ENCODE peak calls at places on chromosomes 12 and 14, in seven cellular contexts. S, Q, D, L, B, C and J are unnamed samples.

GRCh38 chr12:20024194-20024593 is 344.1 kb upstream of the PDE3A start:
- DNase-seq in S (no peak), Q (no peak), D (no peak), L (no peak), B (no peak), C (no peak), J (no peak)

GRCh38 chr12:4978737-4979136 is 64.9 kb upstream of the KCNA5 start:
- DNase-seq in S (no peak), Q (no peak), D (no peak), L (no peak), B (no peak), C (no peak), J (no peak)

GRCh38 chr14:61406198-61406597 is 84.8 kb downstream of the PRKCH start:
- DNase-seq in S (no peak), Q (peak), D (no peak), L (no peak), B (no peak), C (no peak), J (no peak)

GRCh38 chr14:68627868-68628604 is 164.8 kb downstream of the ZFP36L1 start:
- DNase-seq in S (peak), Q (no peak), D (no peak), L (peak), B (no peak), C (no peak), J (peak)

GRCh38 chr14:61503167-61503801 is 181.9 kb downstream of the PRKCH start:
- DNase-seq in S (no peak), Q (no peak), D (peak), L (no peak), B (no peak), C (no peak), J (no peak)

GRCh38 chr12:109088818-109089217 is 4.5 kb downstream of the ALKBH2 start:
- DNase-seq in S (no peak), Q (no peak), D (no peak), L (no peak), B (no peak), C (no peak), J (no peak)

GRCh38 chr14:78196323-78196722 is 26.1 kb downstream of the NRXN3 start:
- DNase-seq in S (no peak), Q (no peak), D (no peak), L (no peak), B (no peak), C (no peak), J (no peak)

GRCh38 chr12:8603858-8604257 is 8.8 kb downstream of the AICDA start:
- DNase-seq in S (no peak), Q (no peak), D (no peak), L (no peak), B (no peak), C (no peak), J (no peak)

GRCh38 chr14:86055512-86055911 is 525.6 kb downstream of the FLRT2 start:
- DNase-seq in S (no peak), Q (no peak), D (no peak), L (no peak), B (no peak), C (no peak), J (no peak)

GRCh38 chr12:27014085-27014858 is at the start of gene TM7SF3:
- DNase-seq in S (peak), Q (peak), D (peak), L (peak), B (peak), C (peak), J (peak)

GRCh38 chr14:73846944-73847343 is 4.7 kb upstream of the PTGR2 start:
- DNase-seq in S (no peak), Q (no peak), D (no peak), L (no peak), B (no peak), C (no peak), J (no peak)

GRCh38 chr14:75448209-75448608 is 20.4 kb downstream of the JDP2 start:
- DNase-seq in S (no peak), Q (no peak), D (no peak), L (no peak), B (no peak), C (no peak), J (no peak)

GRCh38 chr12:76272292-76272691 is 75.9 kb downstream of the BBS10 start:
- DNase-seq in S (no peak), Q (no peak), D (no peak), L (no peak), B (peak), C (no peak), J (no peak)

GRCh38 chr14:39102265-39102968 is 618 bp downstream of the SEC23A start:
- DNase-seq in S (no peak), Q (no peak), D (no peak), L (no peak), B (peak), C (no peak), J (peak)

GRCh38 chr12:68854078-68854468 is 46.1 kb downstream of the MDM2 start:
- DNase-seq in S (no peak), Q (no peak), D (no peak), L (no peak), B (no peak), C (no peak), J (no peak)

GRCh38 chr12:3747976-3748619 is 4.8 kb downstream of the CRACR2A start:
- DNase-seq in S (no peak), Q (no peak), D (no peak), L (peak), B (no peak), C (no peak), J (peak)

GRCh38 chr12:48451372-48451771 is 21.0 kb upstream of the ANP32D start:
- DNase-seq in S (no peak), Q (no peak), D (no peak), L (no peak), B (no peak), C (no peak), J (no peak)

GRCh38 chr14:67461341-67461985 is 27.1 kb downstream of the TMEM229B start:
- DNase-seq in S (no peak), Q (no peak), D (no peak), L (no peak), B (no peak), C (no peak), J (no peak)

GRCh38 chr14:88868558-88869159 is 44.2 kb downstream of the TTC8 start:
- DNase-seq in S (peak), Q (peak), D (no peak), L (no peak), B (peak), C (no peak), J (peak)

GRCh38 chr14:90871605-90872233 is 55.5 kb upstream of the TTC7B start:
- DNase-seq in S (no peak), Q (no peak), D (no peak), L (no peak), B (no peak), C (no peak), J (no peak)

GRCh38 chr14:80658733-80659132 is 282.8 kb downstream of the CEP128 start:
- DNase-seq in S (no peak), Q (no peak), D (no peak), L (no peak), B (peak), C (no peak), J (no peak)

GRCh38 chr14:55754471-55754870 is 174.5 kb downstream of the KTN1 start:
- DNase-seq in S (no peak), Q (no peak), D (no peak), L (no peak), B (no peak), C (no peak), J (no peak)

GRCh38 chr14:87805315-87805723 is 187.7 kb downstream of the GALC start:
- DNase-seq in S (no peak), Q (peak), D (no peak), L (peak), B (peak), C (peak), J (peak)

GRCh38 chr12:9043766-9044165 is 54.4 kb downstream of the KLRG1 start:
- DNase-seq in S (no peak), Q (no peak), D (no peak), L (no peak), B (no peak), C (no peak), J (no peak)

GRCh38 chr14:69090187-69090789 is 62.6 kb downstream of the DCAF5 start:
- DNase-seq in S (peak), Q (peak), D (no peak), L (no peak), B (peak), C (peak), J (peak)

GRCh38 chr14:31990959-31991541 is 86.1 kb upstream of the ARHGAP5 start:
- DNase-seq in S (no peak), Q (no peak), D (no peak), L (no peak), B (peak), C (no peak), J (peak)

GRCh38 chr12:107400686-107401447 is 284.7 kb upstream of the PWP1 start:
- DNase-seq in S (no peak), Q (peak), D (no peak), L (no peak), B (no peak), C (no peak), J (no peak)

GRCh38 chr12:48165089-48166031 is 8.0 kb upstream of the ASB8 start:
- DNase-seq in S (peak), Q (peak), D (peak), L (no peak), B (peak), C (peak), J (peak)

GRCh38 chr14:99564903-99565259 is 39.1 kb downstream of the CCDC85C start:
- DNase-seq in S (no peak), Q (peak), D (no peak), L (no peak), B (no peak), C (no peak), J (no peak)

GRCh38 chr12:49763006-49763591 is 21.7 kb downstream of the TMBIM6 start:
- DNase-seq in S (no peak), Q (peak), D (no peak), L (peak), B (peak), C (peak), J (peak)

GRCh38 chr12:56413392-56413791 is 35.8 kb downstream of the TIMELESS start:
- DNase-seq in S (no peak), Q (no peak), D (no peak), L (no peak), B (no peak), C (no peak), J (no peak)

GRCh38 chr12:56414401-56414800 is 34.8 kb downstream of the TIMELESS start:
- DNase-seq in S (no peak), Q (no peak), D (no peak), L (no peak), B (no peak), C (no peak), J (no peak)

GRCh38 chr12:56410768-56411167 is 38.5 kb downstream of the TIMELESS start:
- DNase-seq in S (no peak), Q (no peak), D (no peak), L (no peak), B (no peak), C (no peak), J (no peak)

GRCh38 chr12:56408799-56409417 is 40.3 kb downstream of the TIMELESS start:
- DNase-seq in S (no peak), Q (no peak), D (no peak), L (no peak), B (peak), C (no peak), J (no peak)

DNA sequence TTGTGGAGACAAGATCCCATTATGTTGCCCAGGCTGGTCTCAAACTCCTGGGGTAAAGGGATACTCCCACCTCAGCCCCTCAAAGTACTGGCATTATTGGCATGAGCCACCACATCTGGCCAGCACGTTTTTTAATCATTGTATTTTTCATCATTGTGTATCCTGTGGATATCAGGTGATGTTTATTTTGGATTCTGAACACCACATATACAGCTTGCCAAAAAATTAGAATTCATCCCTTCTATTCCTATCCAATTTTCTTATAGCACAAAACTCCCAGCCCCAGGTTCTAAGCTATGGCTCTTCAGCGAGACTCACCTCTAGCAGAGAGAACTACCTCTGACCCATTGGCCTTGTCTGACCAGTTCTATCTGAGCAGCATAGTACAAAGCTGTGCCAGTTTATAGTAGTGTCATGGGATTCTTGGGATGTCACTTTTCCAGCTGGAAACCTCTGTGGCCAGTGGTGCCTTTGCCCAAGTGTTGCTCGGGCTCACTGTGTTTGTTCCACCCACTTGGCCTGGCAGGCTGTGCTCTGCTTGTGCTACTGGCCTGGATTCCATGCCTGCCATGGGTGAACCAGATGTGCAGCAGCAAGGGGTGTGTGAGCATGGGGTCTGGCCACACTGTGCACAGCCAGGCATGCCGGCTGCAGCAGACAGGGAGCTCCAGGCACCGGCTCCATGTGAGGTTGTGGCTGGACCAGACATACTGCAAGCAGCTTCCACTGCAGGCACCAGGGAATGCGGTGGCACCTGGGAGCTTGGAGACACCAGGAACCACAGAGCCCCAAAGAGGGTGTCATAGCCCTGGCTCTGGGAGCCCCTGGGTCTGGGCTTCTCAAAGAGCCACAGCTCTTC is 37.2 kb downstream of the TIMELESS start:
- DNase-seq in S (no peak), Q (no peak), D (no peak), L (no peak), B (no peak), C (no peak), J (no peak)
- TF ChIP-seq JUND in S (no peak), Q (no peak), D (no peak), L (no peak), B (no peak), C (no peak), J (no peak)

DNA sequence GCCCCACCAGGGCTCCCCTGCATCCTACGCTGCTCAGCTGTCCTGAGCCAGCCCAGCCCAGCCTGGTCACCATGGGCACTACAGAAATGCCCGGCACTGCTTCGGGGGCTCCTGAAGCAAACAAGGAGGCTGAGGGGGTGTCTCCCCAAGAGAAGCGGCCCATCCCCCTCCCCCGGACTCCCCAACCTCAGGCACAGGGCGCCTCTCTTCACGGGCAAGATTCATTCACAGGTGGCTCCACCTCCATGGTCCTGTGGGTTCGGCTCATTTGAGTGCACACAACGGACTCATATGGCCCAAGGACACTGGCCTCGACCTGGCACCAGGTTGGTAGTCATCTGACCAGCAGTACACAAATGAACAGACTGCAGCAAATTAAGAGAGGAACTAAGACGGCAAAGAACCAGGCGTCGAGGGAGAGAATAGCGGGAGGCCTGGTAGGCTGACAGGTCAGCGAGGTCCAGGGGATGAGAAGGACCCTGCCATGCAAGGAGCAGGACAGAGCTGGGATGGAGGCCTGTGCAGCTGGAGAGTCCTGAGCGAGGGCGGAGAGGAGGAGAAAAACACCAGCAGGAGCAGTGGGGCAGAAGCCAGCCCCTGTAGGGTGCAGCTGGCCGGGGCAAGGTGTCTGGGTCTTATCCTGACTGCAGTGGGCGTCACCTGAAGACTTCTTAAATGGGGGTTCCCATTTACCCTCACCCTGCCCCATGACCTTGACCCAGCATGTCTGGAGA is 60.2 kb downstream of the PRIMA1 start:
- DNase-seq in S (no peak), Q (no peak), D (no peak), L (no peak), B (no peak), C (no peak), J (no peak)
- TF ChIP-seq JUND in S (no peak), Q (no peak), D (no peak), L (no peak), B (no peak), C (no peak), J (no peak)

GRCh38 chr12:111664510-111664909 is 21.2 kb downstream of the BRAP start:
- DNase-seq in S (no peak), Q (no peak), D (no peak), L (no peak), B (no peak), C (no peak), J (no peak)

DNA sequence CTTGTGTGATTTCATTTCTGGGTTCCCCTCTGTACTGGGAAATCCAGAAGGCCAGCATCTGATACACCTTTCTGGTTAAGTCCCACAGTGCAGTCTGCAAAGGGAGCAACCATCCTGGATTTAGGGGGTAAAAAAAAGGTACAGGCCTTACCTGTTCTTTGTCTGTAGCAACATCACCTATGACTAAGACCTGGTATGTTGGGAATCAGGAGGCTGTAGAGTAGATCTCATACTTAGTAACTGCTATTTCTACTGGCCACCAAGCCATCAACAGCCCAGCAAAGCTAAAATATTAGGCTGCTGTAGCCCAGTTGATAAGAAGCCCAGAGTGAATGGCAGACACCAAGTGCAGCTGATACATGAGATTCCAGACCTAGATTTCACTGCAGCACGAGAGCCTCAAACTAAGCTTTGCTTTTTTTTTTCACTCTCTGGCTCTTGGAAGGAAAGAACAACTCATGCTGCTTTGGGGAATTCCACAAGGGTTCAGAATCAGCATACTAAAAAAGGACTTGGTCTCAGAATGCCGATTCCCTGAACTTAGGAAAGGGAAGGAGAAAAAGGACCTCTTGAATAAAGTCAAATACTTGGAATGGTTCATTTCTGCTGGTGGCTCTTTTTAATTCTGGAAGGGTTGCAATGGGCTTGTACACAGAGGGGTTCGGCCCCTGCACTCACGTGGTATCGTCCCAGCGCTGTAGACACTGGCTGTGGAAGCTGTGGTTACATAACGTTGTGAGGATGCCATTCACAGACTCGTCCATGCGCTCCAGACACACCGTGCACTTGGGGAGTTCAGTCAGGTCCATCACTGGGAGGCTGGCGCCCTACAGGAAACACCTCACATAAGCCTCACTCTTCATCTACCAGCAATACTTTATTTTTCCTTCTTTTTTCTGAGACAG is 20.5 kb downstream of the BRAP start:
- DNase-seq in S (no peak), Q (no peak), D (no peak), L (no peak), B (no peak), C (no peak), J (no peak)
- TF ChIP-seq JUND in S (no peak), Q (no peak), D (no peak), L (no peak), B (no peak), C (no peak), J (no peak)

DNA sequence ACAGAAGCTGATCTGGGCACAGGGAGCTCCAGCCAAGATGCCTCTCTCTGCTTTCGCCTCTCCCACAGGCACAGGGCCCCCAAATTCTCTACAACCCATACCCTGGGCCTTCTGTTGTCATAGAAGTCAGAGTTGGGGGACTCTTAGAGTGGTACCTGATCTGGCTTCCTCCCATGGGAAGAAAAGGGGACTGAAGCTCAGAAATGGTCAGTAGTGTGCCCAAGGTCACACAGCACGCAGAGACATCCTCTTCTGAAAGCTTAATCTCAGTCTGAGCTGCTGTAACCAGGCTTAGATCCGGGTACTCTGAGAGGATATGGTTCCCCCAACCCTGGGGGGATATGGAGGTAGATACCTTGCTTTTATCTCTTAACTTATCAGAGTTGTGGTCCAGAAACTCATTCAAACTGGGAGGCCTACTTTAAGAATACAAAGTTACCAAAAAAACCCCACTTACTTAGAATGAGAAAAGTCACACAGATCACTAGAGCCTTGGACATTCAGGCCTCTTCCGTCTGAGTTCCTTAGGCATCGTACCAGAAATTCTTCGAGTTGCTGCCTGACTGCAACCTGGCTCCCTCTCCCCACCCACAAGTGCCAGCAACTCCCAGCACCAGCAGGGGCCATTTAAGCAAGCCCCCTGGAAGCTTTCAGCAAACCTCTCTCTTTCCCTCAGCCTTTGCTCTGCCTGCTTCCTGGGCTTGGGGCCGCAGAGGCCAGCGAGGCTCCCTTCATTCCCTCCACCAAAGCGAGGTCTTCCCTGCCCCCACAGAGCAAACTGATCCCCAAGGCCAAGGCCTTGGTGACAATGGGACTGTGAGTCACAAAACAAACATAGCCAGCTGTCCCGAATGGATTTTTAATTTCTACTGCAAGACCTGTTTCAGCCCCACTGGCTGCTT is 13.9 kb downstream of the KRT7 start:
- DNase-seq in S (peak), Q (no peak), D (no peak), L (no peak), B (peak), C (no peak), J (peak)
- TF ChIP-seq JUND in S (no peak), Q (no peak), D (no peak), L (peak), B (peak), C (no peak), J (peak)

DNA sequence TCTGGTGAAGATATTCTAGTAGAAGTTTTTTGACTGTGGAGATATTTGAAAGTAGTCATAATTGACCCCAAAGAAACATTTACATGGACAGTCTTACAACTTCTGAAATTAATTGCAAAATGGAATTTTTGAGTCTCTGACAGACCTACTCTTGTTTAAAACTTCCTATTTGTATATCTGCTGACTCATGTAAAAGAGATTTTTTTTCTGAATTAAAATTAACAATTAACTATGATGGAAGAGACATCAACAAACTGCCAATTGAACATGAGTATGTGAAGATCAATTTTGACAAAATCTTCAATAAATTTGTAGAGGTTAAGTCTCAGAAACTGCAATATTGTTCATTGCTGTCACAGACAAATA is 108.5 kb upstream of the MAX start:
- DNase-seq in S (no peak), Q (no peak), D (no peak), L (no peak), B (no peak), C (no peak), J (no peak)
- TF ChIP-seq JUND in S (no peak), Q (no peak), D (no peak), L (no peak), B (no peak), C (no peak), J (no peak)